ENCODE peak calls at places on chromosome 14, in four cellular contexts. A is brain microvascular endothelial cell, R is gastrocnemius medialis, P is body of pancreas. Z is an unnamed sample.

GRCh38 chr14:62189698-62190097 is 427.5 kb downstream of the SNAPC1 start:
- DNase-seq in P (peak), A (no peak), R (no peak), Z (no peak)

GRCh38 chr14:100224229-100224628 is 14.7 kb upstream of the YY1 start:
- DNase-seq in A (no peak), P (no peak), R (no peak), Z (no peak)

GRCh38 chr14:75022655-75023054 is 19.9 kb downstream of the EIF2B2 start:
- DNase-seq in A (no peak), R (peak), P (no peak), Z (peak)

GRCh38 chr14:58276208-58276607 is 22.1 kb upstream of the ARID4A start:
- DNase-seq in A (no peak), R (no peak), P (no peak), Z (no peak)

GRCh38 chr14:100067481-100067880 is 2.3 kb downstream of the EVL start:
- DNase-seq in R (no peak), A (no peak), P (no peak), Z (peak)

GRCh38 chr14:57066887-57067513 is 201.7 kb downstream of the EXOC5 start:
- DNase-seq in A (peak), R (no peak), P (peak), Z (peak)

GRCh38 chr14:100341301-100342031 is 18.3 kb downstream of the SLC25A47 start:
- DNase-seq in P (peak), A (peak), R (peak), Z (peak)

GRCh38 chr14:101113835-101114725 is 210.6 kb upstream of the RTL1 start:
- DNase-seq in R (no peak), P (no peak), A (no peak), Z (no peak)

GRCh38 chr14:55245657-55246268 is 25.5 kb upstream of the FBXO34 start:
- DNase-seq in A (peak), R (no peak), P (peak), Z (peak)

GRCh38 chr14:61285364-61285763 is 4.2 kb upstream of the TMEM30B start:
- DNase-seq in R (no peak), P (no peak), A (no peak), Z (no peak)

GRCh38 chr14:69152181-69152943 is 557 bp downstream of the DCAF5 start:
- DNase-seq in P (peak), R (peak), A (no peak), Z (peak)

GRCh38 chr14:25121342-25122129 is 71.6 kb upstream of the STXBP6 start:
- DNase-seq in R (no peak), P (no peak), A (no peak), Z (no peak)

GRCh38 chr14:76941544-76942287 is 86.8 kb downstream of the IRF2BPL start:
- DNase-seq in P (no peak), R (no peak), A (no peak), Z (no peak)

GRCh38 chr14:91008759-91009409 is 51.6 kb downstream of the RPS6KA5 start:
- DNase-seq in R (no peak), P (no peak), A (no peak), Z (no peak)

GRCh38 chr14:74407801-74408154 is 18.2 kb downstream of the SYNDIG1L start:
- DNase-seq in R (no peak), A (no peak), P (no peak), Z (no peak)

GRCh38 chr14:100443643-100444042 is 120.5 kb downstream of the SLC25A47 start:
- DNase-seq in P (no peak), R (no peak), A (peak), Z (no peak)

GRCh38 chr14:88568196-88568595 is 5.4 kb downstream of the ZC3H14 start:
- DNase-seq in R (no peak), P (no peak), A (no peak), Z (no peak)

GRCh38 chr14:55881577-55882241 is 236.5 kb upstream of the PELI2 start:
- DNase-seq in P (no peak), R (no peak), A (no peak), Z (no peak)

GRCh38 chr14:54488318-54488645 is 498 bp downstream of the GMFB start:
- DNase-seq in R (no peak), A (no peak), P (no peak), Z (no peak)

GRCh38 chr14:44962573-44963528 is 861 bp downstream of the TOGARAM1 start:
- DNase-seq in R (peak), P (peak), A (peak), Z (peak)

GRCh38 chr14:103522028-103522581 is 525 bp downstream of the CKB start:
- DNase-seq in R (no peak), A (no peak), P (peak), Z (no peak)

GRCh38 chr14:89922549-89922907 is 32.0 kb downstream of the EFCAB11 start:
- DNase-seq in A (no peak), P (no peak), R (no peak), Z (no peak)

GRCh38 chr14:97021571-97022171 is 224.5 kb downstream of the VRK1 start:
- DNase-seq in P (no peak), A (no peak), R (no peak), Z (no peak)

GRCh38 chr14:87896393-87897380 is 96.3 kb downstream of the GALC start:
- DNase-seq in R (no peak), A (peak), P (no peak), Z (peak)

GRCh38 chr14:73376585-73376984 is 81.8 kb downstream of the NUMB start:
- DNase-seq in P (no peak), A (no peak), R (no peak), Z (no peak)

GRCh38 chr14:88326352-88327103 is 3.5 kb upstream of the KCNK10 start:
- DNase-seq in A (no peak), R (no peak), P (no peak), Z (no peak)

GRCh38 chr14:21902561-21903199 is 229.1 kb upstream of the OR4E1 start:
- DNase-seq in A (no peak), R (no peak), P (no peak), Z (peak)
- TF ChIP-seq CTCF in A (peak), R (no peak), P (no peak), Z (peak)

GRCh38 chr14:29927596-29928341 is at the start of gene PRKD1:
- DNase-seq in R (peak), A (peak), P (peak), Z (no peak)

GRCh38 chr14:29926228-29926627 is 1.4 kb downstream of the PRKD1 start:
- DNase-seq in P (no peak), A (no peak), R (no peak), Z (no peak)

GRCh38 chr14:29926701-29927595 is 699 bp downstream of the PRKD1 start:
- DNase-seq in P (peak), A (peak), R (peak), Z (no peak)

GRCh38 chr14:29930283-29930682 is 2.6 kb upstream of the PRKD1 start:
- DNase-seq in R (no peak), A (peak), P (no peak), Z (no peak)

GRCh38 chr14:29928342-29928640 is 644 bp upstream of the PRKD1 start:
- DNase-seq in A (no peak), R (no peak), P (no peak), Z (no peak)
- H3K4me3 ChIP-seq in A (peak), R (peak), P (no peak), Z (no peak)

DNA sequence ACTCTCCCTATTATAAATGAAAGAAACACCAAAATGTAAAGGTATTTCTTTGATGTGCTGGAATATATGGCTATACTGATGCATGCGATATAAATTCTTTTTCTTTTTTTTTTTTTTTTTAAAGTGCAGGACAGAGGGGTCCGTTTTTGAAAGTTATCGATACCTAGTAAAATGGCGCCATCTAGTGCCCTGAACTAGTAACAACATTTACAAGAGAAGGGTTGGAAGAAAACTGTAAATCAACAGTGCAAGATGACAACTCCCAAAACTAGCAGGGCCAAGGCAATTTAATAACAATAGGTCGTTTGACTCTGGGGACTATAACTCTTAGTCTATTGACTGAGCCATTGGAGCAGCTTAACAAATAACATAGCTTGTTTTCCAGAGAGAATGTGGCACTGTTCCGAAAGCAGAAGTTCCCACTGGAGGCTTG is 137.7 kb downstream of the SPTSSA start:
- DNase-seq in R (no peak), A (peak), P (peak), Z (peak)
- TF ChIP-seq CTCF in R (peak), A (peak), P (no peak), Z (peak)

DNA sequence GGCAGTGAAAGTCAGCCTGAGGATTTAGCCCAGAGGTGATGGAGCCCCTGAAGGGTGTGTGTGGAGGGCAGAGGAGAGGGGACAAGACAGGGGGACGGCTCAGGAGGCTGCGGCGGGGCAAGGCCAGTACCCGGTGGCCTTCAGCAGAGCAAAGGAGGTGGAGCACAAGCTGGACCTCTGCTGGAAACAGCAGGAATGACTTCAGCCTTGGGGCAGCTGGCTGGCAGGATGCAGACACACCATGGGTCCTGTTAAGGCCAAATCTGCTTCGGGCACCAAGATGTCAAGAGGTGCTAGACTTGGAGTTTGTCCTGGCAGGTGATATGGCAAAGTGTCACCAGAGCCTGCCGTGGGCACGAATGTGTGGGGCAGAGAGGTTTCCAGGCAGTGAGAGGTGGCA is 92.1 kb downstream of the LGMN start:
- DNase-seq in P (no peak), A (no peak), R (no peak), Z (no peak)
- H3K4me3 ChIP-seq in P (no peak), A (no peak), R (no peak), Z (no peak)

GRCh38 chr14:65604946-65605345 is 192.4 kb downstream of the FUT8 start:
- DNase-seq in R (no peak), A (no peak), P (no peak), Z (no peak)
- TF ChIP-seq CTCF in R (no peak), A (no peak), P (no peak), Z (peak)

DNA sequence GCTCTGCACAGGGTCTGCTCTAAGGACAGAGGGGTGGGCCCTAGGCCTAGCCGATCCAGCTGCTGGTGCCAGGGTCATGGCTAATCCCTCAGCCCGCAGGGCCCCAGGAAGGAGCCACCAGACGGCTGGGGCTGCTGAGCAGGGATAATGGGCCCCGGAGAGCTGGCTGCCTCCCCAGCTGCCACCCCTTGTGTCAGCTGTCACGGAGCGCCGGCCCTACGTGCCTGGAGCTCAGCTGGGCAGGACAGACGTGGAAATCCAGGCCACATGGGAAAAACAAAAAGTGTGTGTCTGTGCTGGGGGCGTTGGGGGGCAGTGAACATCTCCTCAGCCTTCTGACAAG is 36.2 kb downstream of the CHGA start:
- DNase-seq in P (no peak), R (no peak), A (no peak), Z (no peak)
- H3K4me3 ChIP-seq in P (no peak), R (no peak), A (no peak), Z (no peak)

DNA sequence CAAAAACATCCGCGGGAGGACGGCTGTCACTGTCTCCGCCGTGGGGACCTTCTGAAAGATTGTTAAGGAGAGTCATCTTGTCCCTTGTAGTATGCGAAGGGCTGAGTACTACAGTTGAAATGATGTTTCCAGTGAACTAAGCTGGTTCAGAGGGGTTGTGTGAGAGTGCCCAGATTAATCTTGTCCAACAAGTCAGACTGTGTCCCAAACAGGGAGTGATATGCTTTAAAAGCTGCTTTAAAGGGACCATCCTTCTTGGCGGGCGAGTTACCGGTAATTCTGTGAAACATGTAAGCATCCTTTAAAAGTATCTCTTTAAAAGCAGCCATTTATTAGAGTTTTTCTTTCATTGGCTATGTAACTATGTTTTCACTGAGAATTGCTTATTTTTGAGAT is 1.1 kb downstream of the WDR20 start:
- DNase-seq in R (no peak), P (no peak), A (no peak), Z (no peak)
- TF ChIP-seq CTCF in R (no peak), P (no peak), A (no peak), Z (no peak)

GRCh38 chr14:23544511-23545447 is 6.8 kb downstream of the ZFHX2 start:
- DNase-seq in P (no peak), A (no peak), R (peak), Z (no peak)
- H3K4me3 ChIP-seq in P (no peak), A (no peak), R (no peak), Z (no peak)